ENCODE peak calls at places on chromosome 9, in nine cellular contexts. W is tibial artery; F is CD8-positive, alpha-beta memory T cell; K is choroid plexus epithelial cell; Z is RPMI7951; O is T-helper 2 cell; V is activated T-helper 9 cell treated with anti-CD3 and anti-CD28 coated beads, Interleukin-2, amount 50 U/mL, for 16 hours; H is ELF-1; C is EH. M is an unnamed sample.

GRCh38 chr9:93587651-93588347 is 11.4 kb downstream of the PHF2 start:
- DNase-seq in V (no peak), Z (no peak), H (no peak), W (no peak), K (no peak), F (no peak), O (no peak), C (no peak), M (no peak)

GRCh38 chr9:19161257-19162025 is 34.1 kb upstream of the PLIN2 start:
- DNase-seq in Z (peak), C (peak), V (peak), W (peak), O (no peak), K (peak), F (peak), H (peak), M (peak)

GRCh38 chr9:105046907-105047651 is 119.1 kb upstream of the ABCA1 start:
- DNase-seq in W (no peak), O (no peak), H (no peak), F (no peak), K (no peak), C (peak), Z (no peak), V (no peak), M (no peak)

GRCh38 chr9:91417602-91418218 is 5.9 kb downstream of the NFIL3 start:
- DNase-seq in V (no peak), F (no peak), O (no peak), Z (no peak), K (no peak), H (no peak), W (no peak), C (no peak), M (no peak)

GRCh38 chr9:87184956-87185642 is 237.8 kb upstream of the GAS1 start:
- DNase-seq in W (no peak), C (peak), Z (no peak), O (no peak), F (no peak), V (no peak), H (no peak), K (peak), M (no peak)

GRCh38 chr9:72294952-72295351 is 70.1 kb downstream of the ZFAND5 start:
- DNase-seq in H (peak), K (no peak), Z (no peak), C (peak), F (no peak), W (no peak), O (no peak), V (no peak), M (no peak)

GRCh38 chr9:16319646-16320045 is 550.8 kb downstream of the BNC2 start:
- DNase-seq in O (no peak), C (no peak), Z (no peak), H (no peak), V (no peak), W (no peak), F (no peak), K (no peak), M (no peak)

GRCh38 chr9:107615325-107615724 is 125.8 kb upstream of the KLF4 start:
- DNase-seq in H (no peak), W (no peak), K (peak), F (no peak), C (no peak), O (no peak), Z (no peak), V (no peak), M (no peak)

GRCh38 chr9:124139001-124139400 is 118.7 kb upstream of the NEK6 start:
- DNase-seq in W (no peak), C (peak), V (no peak), F (no peak), Z (peak), O (no peak), K (peak), H (no peak), M (no peak)

GRCh38 chr9:91840882-91841281 is 109.1 kb downstream of the ROR2 start:
- DNase-seq in F (no peak), V (no peak), C (no peak), K (no peak), O (no peak), H (no peak), Z (no peak), W (no peak), M (no peak)

GRCh38 chr9:94805585-94805984 is 79.1 kb downstream of the AOPEP start:
- DNase-seq in W (no peak), Z (peak), F (no peak), K (peak), H (no peak), O (no peak), V (no peak), C (peak), M (no peak)

GRCh38 chr9:89594811-89595550 is 9.8 kb upstream of the GADD45G start:
- DNase-seq in O (no peak), V (no peak), C (no peak), W (no peak), K (no peak), H (no peak), F (no peak), Z (no peak), M (no peak)

GRCh38 chr9:136808781-136809158 is 1.0 kb downstream of the RABL6 start:
- DNase-seq in H (peak), K (peak), V (no peak), W (no peak), C (peak), O (no peak), F (no peak), Z (peak), M (no peak)

GRCh38 chr9:37983381-37984067 is 79.6 kb upstream of the SLC25A51 start:
- DNase-seq in W (no peak), O (no peak), H (no peak), Z (no peak), V (no peak), K (no peak), F (no peak), C (no peak), M (no peak)

GRCh38 chr9:136021171-136021890 is 60.2 kb upstream of the UBAC1 start:
- DNase-seq in W (no peak), K (no peak), C (no peak), O (no peak), F (no peak), Z (no peak), H (no peak), V (no peak), M (no peak)